ENCODE peak calls at places on chromosomes 13 and 19, in four cellular contexts. S, Z, L and M are unnamed samples.

GRCh38 chr19:661427-662196 is 1.4 kb downstream of the RNF126 start:
- DNase-seq in S (no peak), Z (peak), L (no peak), M (no peak)

GRCh38 chr19:16400911-16401675 is 70.7 kb downstream of the EPS15L1 start:
- DNase-seq in S (no peak), Z (no peak), L (no peak), M (no peak)

GRCh38 chr13:45231722-45232121 is 30.9 kb upstream of the KCTD4 start:
- DNase-seq in S (no peak), Z (no peak), L (peak), M (no peak)

GRCh38 chr19:52689804-52690394 is 44.9 kb downstream of the ZNF611 start:
- DNase-seq in S (no peak), Z (peak), L (no peak), M (peak)

GRCh38 chr19:1952635-1953034 is 11.7 kb downstream of the CSNK1G2 start:
- DNase-seq in S (no peak), Z (no peak), L (no peak), M (no peak)

GRCh38 chr19:51026554-51026831 is at the start of gene KLK11:
- DNase-seq in S (no peak), Z (no peak), L (no peak), M (no peak)

GRCh38 chr13:49652691-49653305 is 24.5 kb downstream of the ARL11 start:
- DNase-seq in S (peak), Z (no peak), L (peak), M (no peak)

GRCh38 chr13:42396501-42396900 is 124.5 kb downstream of the AKAP11 start:
- DNase-seq in S (no peak), Z (no peak), L (no peak), M (no peak)

GRCh38 chr19:30096596-30097370 is 154.7 kb downstream of the URI1 start:
- DNase-seq in S (no peak), Z (no peak), L (no peak), M (no peak)

GRCh38 chr19:49441960-49442350 is 628 bp upstream of the SLC17A7 start:
- DNase-seq in S (no peak), Z (no peak), L (no peak), M (no peak)

GRCh38 chr19:58059003-58059671 is at the start of gene ZNF135:
- DNase-seq in S (no peak), Z (peak), L (no peak), M (peak)

GRCh38 chr19:42201489-42202289 is 15.8 kb downstream of the DEDD2 start:
- DNase-seq in S (no peak), Z (no peak), L (no peak), M (no peak)

GRCh38 chr13:110105136-110105535 is 201.8 kb downstream of the COL4A1 start:
- DNase-seq in S (no peak), Z (no peak), L (no peak), M (no peak)

GRCh38 chr13:62924395-62924794 is 1508.7 kb upstream of the PCDH20 start:
- DNase-seq in S (no peak), Z (no peak), L (no peak), M (no peak)
- TF ChIP-seq CTCF in S (no peak), Z (no peak), L (no peak), M (no peak)

GRCh38 chr13:85503797-85504196 is 295.4 kb downstream of the SLITRK6 start:
- DNase-seq in S (no peak), Z (no peak), L (peak), M (no peak)

GRCh38 chr13:85512421-85512820 is 286.8 kb downstream of the SLITRK6 start:
- DNase-seq in S (no peak), Z (no peak), L (no peak), M (no peak)

GRCh38 chr13:85509512-85509911 is 289.7 kb downstream of the SLITRK6 start:
- DNase-seq in S (no peak), Z (no peak), L (no peak), M (no peak)

GRCh38 chr13:85508683-85509329 is 290.4 kb downstream of the SLITRK6 start:
- DNase-seq in S (no peak), Z (no peak), L (no peak), M (no peak)
- TF ChIP-seq CTCF in S (no peak), Z (no peak), L (no peak), M (peak)

GRCh38 chr13:25493930-25494707 is 122.3 kb downstream of the ATP8A2 start:
- DNase-seq in S (no peak), Z (no peak), L (no peak), M (no peak)

GRCh38 chr13:25490236-25490635 is 118.5 kb downstream of the ATP8A2 start:
- DNase-seq in S (no peak), Z (no peak), L (no peak), M (no peak)

GRCh38 chr13:25489238-25489637 is 117.5 kb downstream of the ATP8A2 start:
- DNase-seq in S (no peak), Z (no peak), L (no peak), M (no peak)

DNA sequence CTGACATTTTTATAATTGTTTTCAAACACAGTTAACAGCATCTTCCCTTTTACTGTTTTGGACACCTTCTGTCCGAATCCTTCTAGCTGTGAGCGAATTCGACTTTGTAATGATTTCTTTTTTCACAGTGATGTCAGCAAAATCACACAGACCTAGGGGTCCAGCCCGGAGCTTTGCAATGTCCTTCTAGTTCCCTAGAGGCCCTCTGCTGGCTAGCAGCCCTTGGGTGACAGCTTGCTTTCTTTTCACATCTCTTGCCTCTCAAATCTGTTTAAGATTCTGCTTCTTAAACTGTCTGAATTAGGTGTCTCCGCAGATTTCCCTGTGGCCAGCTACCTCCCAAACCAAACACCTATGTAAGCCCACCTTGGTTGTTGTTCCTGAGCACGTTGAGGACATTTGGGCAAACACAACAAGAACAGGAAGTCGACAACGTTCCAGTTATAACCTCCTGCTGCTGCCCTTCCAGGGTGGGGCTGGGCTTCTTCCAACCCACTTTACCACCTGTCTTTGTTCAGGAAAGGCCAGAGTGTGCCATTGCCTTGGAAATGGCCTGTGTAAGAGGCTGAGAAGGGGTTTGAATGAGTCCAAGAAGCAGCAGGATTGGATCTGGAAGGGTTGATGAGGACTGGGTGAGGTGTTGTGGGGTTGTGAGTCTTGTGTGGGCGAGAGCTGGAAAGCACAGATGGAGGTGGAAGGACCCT is 123.1 kb downstream of the ATP8A2 start:
- DNase-seq in S (no peak), Z (no peak), L (no peak), M (no peak)
- TF ChIP-seq CTCF in S (no peak), Z (no peak), L (no peak), M (no peak)

GRCh38 chr19:19528721-19529490 is at the start of gene YJEFN3:
- DNase-seq in S (no peak), Z (no peak), L (no peak), M (no peak)

GRCh38 chr19:19531951-19532805 is 3.5 kb downstream of the YJEFN3 start:
- DNase-seq in S (no peak), Z (peak), L (peak), M (peak)

GRCh38 chr19:19529783-19530422 is 1.2 kb downstream of the YJEFN3 start:
- DNase-seq in S (no peak), Z (no peak), L (no peak), M (no peak)

GRCh38 chr19:19530889-19531288 is 2.2 kb downstream of the YJEFN3 start:
- DNase-seq in S (no peak), Z (no peak), L (no peak), M (no peak)

GRCh38 chr19:19530423-19530804 is 1.7 kb downstream of the YJEFN3 start:
- DNase-seq in S (no peak), Z (no peak), L (no peak), M (no peak)
- TF ChIP-seq CTCF in S (no peak), Z (no peak), L (no peak), M (no peak)

GRCh38 chr13:36382030-36382429 is 35.8 kb upstream of the SPART start:
- DNase-seq in S (no peak), Z (no peak), L (no peak), M (no peak)
- TF ChIP-seq CTCF in S (no peak), Z (no peak), L (no peak), M (no peak)

DNA sequence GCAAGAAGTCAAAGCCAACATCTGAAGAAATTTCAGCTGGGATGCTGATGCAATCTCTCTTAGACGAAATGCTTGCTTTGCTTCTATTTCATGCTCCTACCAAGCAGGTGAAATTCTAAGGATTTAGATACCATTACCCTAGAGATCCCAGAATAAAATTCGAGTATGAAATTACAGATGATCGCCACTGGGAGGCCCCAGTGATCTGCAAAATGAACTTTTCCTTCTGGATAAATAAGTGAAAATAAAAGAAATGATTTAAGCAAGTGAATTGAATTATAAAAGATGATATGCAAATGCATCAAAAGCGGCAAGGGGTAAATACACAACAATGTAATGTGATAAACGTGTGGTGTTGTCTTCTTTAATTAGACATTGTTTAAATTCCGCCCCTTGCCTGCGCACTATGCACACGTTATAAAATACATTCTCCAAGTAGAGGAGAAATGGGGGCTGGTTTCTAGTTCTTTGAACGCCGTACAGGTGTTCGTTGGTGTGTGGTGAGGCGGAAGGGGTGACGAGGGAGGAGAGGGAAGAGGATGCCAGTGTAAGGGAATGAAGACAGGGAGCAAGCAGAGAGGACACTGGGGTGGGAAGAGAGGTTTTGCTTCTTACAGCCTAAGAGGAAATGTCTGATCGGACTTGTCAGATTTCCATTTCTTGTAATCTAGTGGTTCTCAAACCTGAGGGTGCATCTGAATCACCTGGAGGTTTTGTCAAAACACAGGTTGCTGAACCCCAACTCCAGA is 58.0 kb downstream of the ERCC5 start:
- DNase-seq in S (no peak), Z (no peak), L (no peak), M (no peak)
- TF ChIP-seq CTCF in S (peak), Z (no peak), L (peak), M (peak)

GRCh38 chr19:47226426-47227346 is 4.3 kb downstream of the BBC3 start:
- DNase-seq in S (peak), Z (no peak), L (peak), M (no peak)

GRCh38 chr19:47228168-47228936 is 2.6 kb downstream of the BBC3 start:
- DNase-seq in S (no peak), Z (no peak), L (peak), M (no peak)

GRCh38 chr19:47227347-47228167 is 3.4 kb downstream of the BBC3 start:
- DNase-seq in S (peak), Z (no peak), L (peak), M (peak)

GRCh38 chr19:47228937-47229673 is 1.9 kb downstream of the BBC3 start:
- DNase-seq in S (no peak), Z (no peak), L (peak), M (no peak)

GRCh38 chr19:47225746-47226425 is 5.1 kb downstream of the BBC3 start:
- DNase-seq in S (no peak), Z (peak), L (peak), M (peak)
- TF ChIP-seq CTCF in S (no peak), Z (no peak), L (peak), M (peak)

GRCh38 chr13:33678084-33678483 is 139.9 kb upstream of the RFC3 start:
- DNase-seq in S (no peak), Z (no peak), L (no peak), M (no peak)
- TF ChIP-seq CTCF in S (no peak), Z (no peak), L (no peak), M (no peak)